ENCODE peak calls at places on chromosomes 11 and 22, in seven cellular contexts. J is progenitor cell of endocrine pancreas, E is coronary artery, O is dorsolateral prefrontal cortex, H is Calu3, U is HFF-Myc, R is kidney. S is an unnamed sample.

GRCh38 chr11:19323502-19323901 is 82.8 kb upstream of the E2F8 start:
- DNase-seq in J (no peak), E (no peak), O (no peak), H (no peak), U (no peak), R (no peak), S (no peak)

GRCh38 chr11:93529707-93530467 is 13.3 kb downstream of the SMCO4 start:
- DNase-seq in J (no peak), E (no peak), O (no peak), H (no peak), U (no peak), R (no peak), S (no peak)

GRCh38 chr22:34437140-34437539 is 516.9 kb upstream of the LARGE1 start:
- DNase-seq in J (no peak), E (no peak), O (no peak), H (no peak), U (no peak), R (no peak), S (no peak)

GRCh38 chr11:113272281-113272680 is 42.1 kb upstream of the TTC12 start:
- DNase-seq in J (no peak), E (no peak), O (no peak), H (no peak), U (no peak), R (no peak), S (no peak)

GRCh38 chr11:67293090-67293489 is 4.0 kb downstream of the ANKRD13D start:
- DNase-seq in J (no peak), E (no peak), O (no peak), H (peak), U (no peak), R (no peak), S (no peak)

GRCh38 chr11:128299132-128299726 is 288.1 kb downstream of the ETS1 start:
- DNase-seq in J (no peak), E (no peak), O (no peak), H (no peak), U (no peak), R (no peak), S (no peak)

GRCh38 chr11:109426442-109426841 is 4.5 kb downstream of the C11orf87 start:
- DNase-seq in J (no peak), E (no peak), O (no peak), H (no peak), U (no peak), R (no peak), S (no peak)

GRCh38 chr11:60482361-60482760 is 10.2 kb upstream of the MS4A12 start:
- DNase-seq in J (no peak), E (no peak), O (no peak), H (no peak), U (no peak), R (no peak), S (no peak)

GRCh38 chr11:128616158-128616557 is 28.8 kb upstream of the ETS1 start:
- DNase-seq in J (no peak), E (no peak), O (no peak), H (no peak), U (no peak), R (no peak), S (peak)

GRCh38 chr22:17734197-17734596 is 40.1 kb downstream of the BID start:
- DNase-seq in J (no peak), E (no peak), O (no peak), H (no peak), U (no peak), R (no peak), S (no peak)

GRCh38 chr22:45564349-45565030 is 61.8 kb downstream of the FBLN1 start:
- DNase-seq in J (no peak), E (no peak), O (no peak), H (no peak), U (no peak), R (peak), S (no peak)

GRCh38 chr11:102079625-102080024 is 30.6 kb upstream of the YAP1 start:
- DNase-seq in J (no peak), E (no peak), O (no peak), H (no peak), U (no peak), R (no peak), S (no peak)

GRCh38 chr11:59429924-59430516 is 3.8 kb upstream of the OR5A2 start:
- DNase-seq in J (peak), E (no peak), O (no peak), H (peak), U (peak), R (no peak), S (peak)

GRCh38 chr11:96311120-96311568 is 31.9 kb downstream of the MAML2 start:
- DNase-seq in J (no peak), E (no peak), O (no peak), H (no peak), U (no peak), R (no peak), S (no peak)

GRCh38 chr11:32891657-32892354 is 805 bp upstream of the QSER1 start:
- DNase-seq in J (no peak), E (no peak), O (no peak), H (no peak), U (no peak), R (no peak), S (no peak)

GRCh38 chr11:46521947-46522681 is 71.7 kb downstream of the AMBRA1 start:
- DNase-seq in J (no peak), E (no peak), O (no peak), H (no peak), U (no peak), R (no peak), S (no peak)

GRCh38 chr11:74937696-74938475 is 11.0 kb downstream of the XRRA1 start:
- DNase-seq in J (no peak), E (no peak), O (no peak), H (no peak), U (no peak), R (no peak), S (no peak)

GRCh38 chr22:48173061-48173849 is 1410.8 kb downstream of the TBC1D22A start:
- DNase-seq in J (no peak), E (peak), O (no peak), H (no peak), U (no peak), R (no peak), S (no peak)

GRCh38 chr11:492416-493226 is 14.4 kb downstream of the RNH1 start:
- DNase-seq in J (no peak), E (no peak), O (no peak), H (no peak), U (no peak), R (peak), S (no peak)

GRCh38 chr11:27754035-27755017 is 54.1 kb upstream of the BDNF start:
- DNase-seq in J (no peak), E (no peak), O (no peak), H (no peak), U (no peak), R (no peak), S (no peak)

GRCh38 chr11:37110383-37110782 is 512.3 kb upstream of the RAG2 start:
- DNase-seq in J (no peak), E (no peak), O (no peak), H (no peak), U (no peak), R (no peak), S (no peak)

GRCh38 chr11:94934362-94934761 is 39.0 kb downstream of the CWC15 start:
- DNase-seq in J (no peak), E (no peak), O (no peak), H (no peak), U (peak), R (no peak), S (peak)

GRCh38 chr11:119671561-119672015 is 57.4 kb downstream of the NECTIN1 start:
- DNase-seq in J (no peak), E (no peak), O (peak), H (no peak), U (peak), R (no peak), S (no peak)

GRCh38 chr11:102791271-102792036 is 6.5 kb downstream of the MMP1 start:
- DNase-seq in J (no peak), E (no peak), O (no peak), H (no peak), U (no peak), R (no peak), S (no peak)

GRCh38 chr11:123375832-123376231 is 54.2 kb upstream of the GRAMD1B start:
- DNase-seq in J (no peak), E (no peak), O (no peak), H (no peak), U (no peak), R (no peak), S (no peak)

GRCh38 chr11:5291207-5291838 is 10.4 kb downstream of the OR51B4 start:
- DNase-seq in J (no peak), E (no peak), O (no peak), H (peak), U (peak), R (no peak), S (no peak)

GRCh38 chr11:129960216-129961214 is 42.1 kb downstream of the PRDM10 start:
- DNase-seq in J (no peak), E (no peak), O (no peak), H (peak), U (peak), R (no peak), S (no peak)

GRCh38 chr11:120675171-120675570 is 163.6 kb downstream of the GRIK4 start:
- DNase-seq in J (no peak), E (no peak), O (no peak), H (no peak), U (no peak), R (no peak), S (no peak)

GRCh38 chr22:30327864-30328345 is 1.2 kb upstream of the TBC1D10A start:
- DNase-seq in J (no peak), E (no peak), O (no peak), H (peak), U (no peak), R (no peak), S (no peak)

GRCh38 chr11:95373241-95373640 is 142.2 kb upstream of the SESN3 start:
- DNase-seq in J (no peak), E (no peak), O (no peak), H (no peak), U (no peak), R (no peak), S (no peak)

GRCh38 chr11:133996671-133997070 is 39.9 kb upstream of the IGSF9B start:
- DNase-seq in J (no peak), E (no peak), O (no peak), H (no peak), U (no peak), R (no peak), S (no peak)

GRCh38 chr11:117520201-117520600 is 192.5 kb downstream of the CEP164 start:
- DNase-seq in J (no peak), E (no peak), O (no peak), H (no peak), U (no peak), R (no peak), S (no peak)

GRCh38 chr22:33126881-33127280 is 68.7 kb upstream of the SYN3 start:
- DNase-seq in J (no peak), E (no peak), O (no peak), H (no peak), U (no peak), R (no peak), S (no peak)

GRCh38 chr11:62958547-62959071 is 26.2 kb downstream of the SLC22A6 start:
- DNase-seq in J (no peak), E (no peak), O (no peak), H (no peak), U (peak), R (no peak), S (no peak)

GRCh38 chr11:129620705-129621104 is 194.9 kb upstream of the TMEM45B start:
- DNase-seq in J (no peak), E (no peak), O (no peak), H (no peak), U (no peak), R (no peak), S (no peak)

GRCh38 chr11:12678991-12679390 is 4.8 kb downstream of the TEAD1 start:
- DNase-seq in J (no peak), E (no peak), O (no peak), H (no peak), U (no peak), R (no peak), S (no peak)

GRCh38 chr22:43681724-43682360 is 130.3 kb downstream of the EFCAB6 start:
- DNase-seq in J (no peak), E (no peak), O (no peak), H (no peak), U (no peak), R (no peak), S (no peak)

GRCh38 chr22:46843691-46844297 is 81.3 kb downstream of the TBC1D22A start:
- DNase-seq in J (no peak), E (peak), O (no peak), H (no peak), U (no peak), R (no peak), S (no peak)

GRCh38 chr11:81104051-81104450 is 1629.6 kb downstream of the FAM181B start:
- DNase-seq in J (no peak), E (no peak), O (no peak), H (no peak), U (no peak), R (no peak), S (no peak)

GRCh38 chr22:19996694-19997384 is 19.8 kb downstream of the ARVCF start:
- DNase-seq in J (no peak), E (no peak), O (no peak), H (no peak), U (no peak), R (peak), S (no peak)

DNA sequence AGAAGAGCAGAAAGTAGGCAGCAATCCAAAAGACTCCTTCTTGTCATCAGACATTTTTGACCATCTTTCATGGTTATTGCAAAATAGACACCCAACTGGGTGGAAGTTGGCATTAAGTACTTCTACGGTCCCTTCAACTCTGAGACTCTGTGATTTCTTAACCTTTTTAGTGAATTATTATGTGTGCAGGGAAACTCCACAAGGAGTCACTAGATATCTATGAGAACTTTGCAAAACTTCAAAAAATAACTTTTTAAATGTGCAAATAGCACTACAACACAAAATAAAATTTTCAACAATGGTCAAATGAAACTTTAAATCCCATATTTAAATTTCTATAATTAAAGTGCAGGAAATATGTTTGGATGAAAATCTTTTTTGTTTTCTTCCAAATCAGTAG is 88.7 kb downstream of the SLC17A6 start:
- DNase-seq in J (no peak), E (no peak), O (no peak), H (no peak), U (no peak), R (no peak), S (no peak)
- TF ChIP-seq CTCF in J (no peak), E (no peak), O (no peak), H (no peak), U (no peak), R (no peak), S (no peak)

DNA sequence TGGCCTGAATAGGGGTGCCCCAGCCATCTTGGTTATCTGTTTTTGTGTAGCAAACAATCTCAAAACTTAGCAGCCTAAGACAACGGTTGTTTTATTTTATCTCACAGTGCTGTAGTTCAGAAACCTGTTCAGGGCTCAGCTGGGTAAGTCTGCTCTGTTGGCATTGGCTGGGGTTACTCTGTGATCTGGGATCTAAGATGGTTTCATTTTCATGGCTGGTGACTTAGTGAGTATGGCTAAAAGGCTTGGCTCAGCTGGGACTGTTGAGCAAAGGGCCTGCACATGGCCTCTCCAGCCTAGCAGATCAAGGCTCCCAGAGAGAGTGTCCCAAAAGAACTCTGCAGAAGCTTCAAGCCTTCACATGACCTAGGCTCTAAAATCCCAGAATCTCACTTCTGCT is 60.8 kb upstream of the POU2AF1 start:
- DNase-seq in J (no peak), E (no peak), O (no peak), H (no peak), U (no peak), R (no peak), S (no peak)
- TF ChIP-seq CTCF in J (no peak), E (no peak), O (no peak), H (no peak), U (no peak), R (no peak), S (no peak)

DNA sequence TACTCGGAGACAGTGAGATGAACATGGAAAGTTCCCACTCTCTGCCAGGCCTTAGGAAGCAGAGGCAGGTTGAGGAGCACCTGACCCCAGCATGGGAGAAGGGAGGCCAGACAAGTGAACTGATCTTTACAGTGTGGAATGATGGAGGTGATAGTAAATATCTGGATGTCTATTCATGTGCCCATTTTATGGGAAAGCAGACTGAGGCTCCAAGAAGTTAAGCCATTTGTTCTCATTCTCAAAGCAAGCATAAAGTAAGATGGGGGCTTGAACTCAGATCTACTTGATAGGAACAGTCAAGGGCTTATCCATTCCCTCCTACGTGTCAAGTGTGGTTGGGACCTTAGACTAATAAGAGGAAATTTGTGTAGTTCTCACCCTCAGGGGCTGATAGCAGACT is 461.5 kb downstream of the MN1 start:
- DNase-seq in J (no peak), E (no peak), O (no peak), H (no peak), U (no peak), R (no peak), S (no peak)
- TF ChIP-seq CTCF in J (no peak), E (no peak), O (no peak), H (no peak), U (no peak), R (no peak), S (no peak)

DNA sequence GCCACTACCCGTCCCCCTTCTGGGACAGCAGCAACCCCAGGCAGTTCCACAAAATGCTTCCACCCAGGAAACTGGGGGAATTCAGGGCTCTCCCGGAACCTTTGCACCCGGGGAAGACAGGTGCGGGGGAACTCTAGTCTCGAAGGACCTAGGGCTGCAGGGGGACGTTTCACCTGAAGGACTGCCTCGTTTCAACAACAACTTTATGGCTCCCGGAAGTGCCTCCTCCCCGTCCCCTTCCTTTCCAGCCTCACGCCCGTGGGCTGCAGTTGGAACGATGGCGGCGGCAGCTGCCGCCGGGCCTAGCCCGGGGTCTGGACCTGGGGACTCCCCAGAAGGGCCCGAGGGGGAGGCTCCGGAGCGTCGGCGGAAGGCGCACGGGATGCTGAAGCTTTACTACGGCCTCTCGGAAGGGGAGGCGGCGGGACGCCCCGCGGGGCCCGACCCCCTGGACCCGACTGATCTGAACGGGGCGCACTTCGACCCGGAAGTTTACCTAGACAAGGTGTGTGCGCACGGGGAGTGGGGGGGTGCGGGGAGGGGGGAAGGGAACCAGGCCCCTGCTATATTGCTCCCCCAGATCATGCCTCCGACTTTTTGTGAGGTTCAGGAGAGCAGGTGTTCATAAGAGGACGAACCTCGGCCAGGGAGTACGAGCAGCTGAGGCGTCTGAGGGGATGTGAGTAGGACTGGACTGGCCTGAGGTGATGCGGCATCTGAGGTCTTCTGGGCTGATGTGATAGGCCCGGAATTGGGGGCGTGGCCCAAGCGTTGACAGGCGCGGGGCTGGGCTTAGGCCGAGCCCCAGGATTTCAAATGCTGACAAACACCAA is at the start of gene VPS51:
- DNase-seq in J (peak), E (peak), O (peak), H (peak), U (peak), R (peak), S (peak)
- TF ChIP-seq CTCF in J (no peak), E (no peak), O (peak), H (no peak), U (no peak), R (peak), S (no peak)

DNA sequence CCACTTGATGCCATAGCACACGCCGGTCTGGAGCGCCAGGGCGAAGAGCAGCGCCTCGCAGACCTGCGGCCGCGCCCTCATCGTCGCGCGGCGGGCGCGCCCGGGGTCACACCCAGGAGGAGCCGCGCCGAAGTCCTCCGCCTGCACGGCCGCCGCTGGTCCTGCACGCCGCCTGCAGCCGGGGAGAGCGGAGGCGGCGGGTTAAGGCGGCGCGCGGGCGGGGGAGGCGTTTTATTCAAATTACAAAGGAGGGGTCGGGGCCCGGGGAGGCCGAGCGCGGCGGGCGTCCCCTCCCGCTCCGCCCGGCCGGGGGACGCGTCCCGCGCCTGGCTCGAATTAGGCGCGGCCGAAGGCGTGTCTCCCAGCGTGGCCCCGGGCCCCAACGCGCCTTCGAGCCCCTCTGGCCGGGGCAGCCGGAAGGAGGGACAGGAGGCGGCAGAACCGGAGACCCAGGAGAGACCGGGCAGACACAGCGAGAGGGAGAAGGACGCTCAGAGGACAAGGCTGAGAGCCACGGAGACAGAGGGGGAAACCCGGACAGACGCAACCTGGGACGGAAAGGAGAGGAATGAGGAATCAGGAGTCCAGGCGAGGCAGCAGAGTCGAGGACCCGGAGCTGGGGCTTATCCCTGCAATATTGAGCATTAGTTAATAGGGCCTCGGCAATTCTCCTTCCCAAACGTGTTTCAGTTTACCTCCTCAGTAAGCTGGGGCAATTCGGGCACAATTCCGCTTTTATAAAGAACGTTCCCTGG is at the start of gene WNT11:
- DNase-seq in J (peak), E (no peak), O (no peak), H (peak), U (no peak), R (peak), S (peak)
- TF ChIP-seq CTCF in J (no peak), E (no peak), O (no peak), H (no peak), U (no peak), R (no peak), S (no peak)